ENCODE peak calls at places on chromosomes 11 and 22, in seven cellular contexts. Y, R, B, X, S, L and U are unnamed samples.

GRCh38 chr11:92827132-92827531 is 142.3 kb upstream of the MTNR1B start:
- DNase-seq in Y (no peak), B (no peak), R (no peak), L (no peak), S (no peak), X (no peak), U (no peak)

GRCh38 chr22:18148508-18148965 is 1.4 kb upstream of the USP18 start:
- DNase-seq in B (no peak), R (no peak), L (no peak), Y (peak), X (no peak), S (no peak), U (no peak)

GRCh38 chr11:122706261-122706660 is 50.7 kb downstream of the UBASH3B start:
- DNase-seq in Y (no peak), R (no peak), S (no peak), L (no peak), B (no peak), X (no peak), U (peak)

GRCh38 chr11:114738954-114739353 is 60.6 kb downstream of the NXPE2 start:
- DNase-seq in B (peak), R (no peak), Y (no peak), L (no peak), S (peak), X (peak), U (peak)

GRCh38 chr11:61542024-61542461 is 33.5 kb downstream of the LRRC10B start:
- DNase-seq in X (no peak), R (peak), L (no peak), B (no peak), S (no peak), Y (no peak), U (no peak)

GRCh38 chr11:123587559-123587958 is 66.9 kb downstream of the SCN3B start:
- DNase-seq in X (no peak), B (no peak), Y (no peak), L (no peak), R (no peak), S (no peak), U (no peak)

GRCh38 chr11:34330653-34331052 is 27.2 kb downstream of the ABTB2 start:
- DNase-seq in B (no peak), X (no peak), L (no peak), R (no peak), S (no peak), Y (no peak), U (no peak)

GRCh38 chr11:63670077-63670737 is 969 bp downstream of the ATL3 start:
- DNase-seq in S (no peak), R (no peak), B (no peak), Y (no peak), L (no peak), X (peak), U (peak)

GRCh38 chr22:46672731-46673130 is 52.5 kb downstream of the GRAMD4 start:
- DNase-seq in R (no peak), Y (no peak), S (no peak), B (no peak), L (no peak), X (no peak), U (no peak)

GRCh38 chr11:75429902-75430691 is 2.9 kb downstream of the KLHL35 start:
- DNase-seq in R (peak), L (peak), B (peak), X (peak), Y (peak), S (no peak), U (peak)

GRCh38 chr11:43278302-43278956 is 33.4 kb upstream of the API5 start:
- DNase-seq in L (no peak), X (no peak), S (peak), Y (no peak), B (no peak), R (no peak), U (peak)

GRCh38 chr22:21444701-21445436 is 22.3 kb upstream of the TMEM191C start:
- DNase-seq in X (no peak), R (no peak), S (no peak), B (no peak), Y (peak), L (no peak), U (no peak)

GRCh38 chr22:23527971-23528740 is 51.9 kb downstream of the IGLL1 start:
- DNase-seq in X (no peak), R (no peak), Y (peak), S (no peak), B (no peak), L (no peak), U (no peak)

GRCh38 chr11:68312117-68312779 is at the start of gene LRP5:
- DNase-seq in R (no peak), X (no peak), B (peak), L (no peak), Y (peak), S (no peak), U (peak)

GRCh38 chr11:33160147-33160546 is 1.1 kb downstream of the CSTF3 start:
- DNase-seq in R (no peak), L (no peak), B (no peak), X (peak), S (peak), Y (no peak), U (peak)

GRCh38 chr22:37175414-37176144 is 12.5 kb downstream of the C1QTNF6 start:
- DNase-seq in Y (peak), X (no peak), R (no peak), S (no peak), B (no peak), L (no peak), U (no peak)

GRCh38 chr11:69293819-69294505 is at the start of gene MYEOV:
- DNase-seq in Y (peak), B (peak), L (no peak), X (no peak), R (no peak), S (peak), U (peak)